ENCODE peak calls at places on chromosomes 16 and 17, in ten cellular contexts. S is bronchial epithelial cell, A is astrocyte of the cerebellum, F is OCI-LY7, L is fibroblast of pulmonary artery, U is sigmoid colon, Q is cardiac muscle cell, Y is heart left ventricle, K is mucosa of descending colon, I is astrocyte. T is an unnamed sample.

GRCh38 chr16:1271380-1271749 is 15.5 kb downstream of the TPSD1 start:
- DNase-seq in S (no peak), A (no peak), F (no peak), L (no peak), U (no peak), Q (no peak), Y (peak), K (no peak), I (no peak), T (no peak)

GRCh38 chr17:41547921-41548843 is 20.1 kb upstream of the KRT19 start:
- DNase-seq in S (peak), A (peak), F (no peak), L (peak), U (peak), Q (peak), Y (peak), K (peak), I (peak), T (peak)

GRCh38 chr16:2333231-2333630 is 7.3 kb downstream of the ABCA3 start:
- DNase-seq in S (no peak), A (no peak), F (no peak), L (no peak), U (no peak), Q (no peak), Y (no peak), K (no peak), I (no peak), T (no peak)

GRCh38 chr16:56800355-56800754 is 64.7 kb upstream of the SLC12A3 start:
- DNase-seq in S (no peak), A (no peak), F (no peak), L (peak), U (no peak), Q (peak), Y (no peak), K (no peak), I (no peak), T (peak)

GRCh38 chr17:73591278-73592078 is 52.8 kb downstream of the SDK2 start:
- DNase-seq in S (no peak), A (no peak), F (peak), L (no peak), U (no peak), Q (no peak), Y (no peak), K (no peak), I (no peak), T (no peak)

GRCh38 chr17:50559674-50560184 is 786 bp upstream of the CACNA1G start:
- DNase-seq in S (peak), A (no peak), F (no peak), L (peak), U (peak), Q (peak), Y (no peak), K (peak), I (peak), T (peak)

GRCh38 chr16:8648867-8649266 is 25.6 kb upstream of the ABAT start:
- DNase-seq in S (no peak), A (no peak), F (no peak), L (no peak), U (no peak), Q (no peak), Y (no peak), K (no peak), I (no peak), T (no peak)

GRCh38 chr16:69727916-69728270 is 1.5 kb upstream of the NQO1 start:
- DNase-seq in S (no peak), A (no peak), F (no peak), L (no peak), U (no peak), Q (no peak), Y (no peak), K (peak), I (no peak), T (no peak)

GRCh38 chr16:30761427-30761927 is 385 bp downstream of the CFAP119 start:
- DNase-seq in S (peak), A (no peak), F (peak), L (no peak), U (no peak), Q (peak), Y (no peak), K (no peak), I (peak), T (peak)

GRCh38 chr17:82734987-82735866 is at the start of gene FN3K:
- DNase-seq in S (no peak), A (no peak), F (no peak), L (peak), U (peak), Q (peak), Y (peak), K (peak), I (peak), T (peak)

GRCh38 chr17:60398227-60398959 is 6.5 kb upstream of the USP32 start:
- DNase-seq in S (no peak), A (no peak), F (peak), L (no peak), U (no peak), Q (no peak), Y (no peak), K (no peak), I (no peak), T (no peak)

DNA sequence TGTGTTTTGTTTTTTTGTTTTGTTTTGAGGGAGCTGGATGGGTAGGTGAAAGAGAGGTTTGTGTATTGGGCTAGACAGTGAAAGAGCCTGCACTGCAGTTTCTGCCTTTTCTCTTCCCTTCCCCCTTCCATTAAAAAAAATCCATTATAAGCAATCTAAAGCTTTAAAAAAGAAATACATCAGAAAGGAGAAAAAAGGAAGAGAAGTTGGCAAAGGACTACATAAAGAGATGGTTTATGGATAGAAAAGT is 10.7 kb upstream of the EEF2K start:
- DNase-seq in S (no peak), A (no peak), F (no peak), L (no peak), U (no peak), Q (no peak), Y (no peak), K (no peak), I (no peak), T (no peak)
- H3K4me3 ChIP-seq in S (no peak), A (no peak), F (peak), L (no peak), U (peak), Q (no peak), Y (no peak), K (peak), I (no peak), T (no peak)

GRCh38 chr17:31738488-31738887 is 120.6 kb downstream of the COPRS start:
- DNase-seq in S (no peak), A (no peak), F (no peak), L (no peak), U (no peak), Q (no peak), Y (peak), K (no peak), I (no peak), T (no peak)

GRCh38 chr17:31739300-31739699 is 119.7 kb downstream of the COPRS start:
- DNase-seq in S (peak), A (no peak), F (no peak), L (peak), U (no peak), Q (peak), Y (no peak), K (no peak), I (peak), T (peak)

GRCh38 chr17:31736855-31737625 is 122.0 kb downstream of the COPRS start:
- DNase-seq in S (no peak), A (no peak), F (no peak), L (no peak), U (peak), Q (no peak), Y (peak), K (no peak), I (no peak), T (no peak)

GRCh38 chr17:31740611-31741082 is 118.4 kb downstream of the COPRS start:
- DNase-seq in S (no peak), A (no peak), F (no peak), L (peak), U (no peak), Q (peak), Y (no peak), K (no peak), I (peak), T (peak)

GRCh38 chr17:31738067-31738466 is 121.0 kb downstream of the COPRS start:
- DNase-seq in S (no peak), A (no peak), F (no peak), L (no peak), U (no peak), Q (no peak), Y (no peak), K (no peak), I (no peak), T (no peak)
- TF ChIP-seq CTCF in S (no peak), A (no peak), F (no peak), L (no peak), U (no peak), Q (no peak), Y (no peak), K (no peak), I (no peak), T (no peak)

DNA sequence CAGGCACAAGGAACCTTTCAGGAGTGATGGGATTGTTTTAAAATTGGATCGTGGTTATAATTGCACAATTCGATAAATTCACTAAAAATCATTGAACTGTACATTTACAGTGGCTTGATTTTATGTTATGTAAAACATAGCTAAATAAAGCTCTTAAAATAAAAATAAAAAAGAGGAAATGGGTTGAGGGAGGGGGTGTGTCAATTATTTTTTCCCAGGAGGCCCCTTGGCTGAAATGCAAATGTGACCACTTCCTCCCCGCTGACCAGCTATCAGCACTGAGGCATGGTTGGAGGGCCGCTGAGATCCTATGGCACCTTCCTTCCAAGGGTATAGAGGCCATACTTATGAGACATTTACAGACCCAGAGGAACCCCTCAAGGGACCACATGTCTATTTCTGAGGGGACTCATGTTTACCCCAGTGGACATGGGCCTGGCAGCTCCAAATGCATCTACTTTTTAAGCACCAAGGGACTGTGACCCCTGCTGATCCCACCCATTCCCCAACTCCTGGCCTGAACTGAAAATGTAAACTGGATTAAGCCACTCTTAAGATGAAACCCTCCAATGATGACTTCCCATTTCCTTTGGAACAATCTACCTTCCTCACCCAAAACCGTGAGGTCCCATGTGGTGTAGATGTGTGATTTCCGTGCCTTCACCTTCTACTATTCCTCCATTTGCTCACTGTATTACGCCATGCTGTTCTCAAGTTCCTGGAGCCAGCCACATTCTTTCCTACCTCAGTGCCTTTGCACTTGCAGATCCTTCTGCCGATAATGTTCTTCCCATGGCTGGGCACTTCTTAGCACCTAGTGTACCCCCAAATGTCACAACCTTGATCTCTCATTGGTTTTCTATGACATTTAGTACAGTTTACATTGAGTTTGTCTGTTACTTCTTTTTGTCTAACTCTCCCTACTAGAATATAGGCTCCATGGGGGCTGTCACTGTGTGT is 2.8 kb upstream of the IL21R start:
- DNase-seq in S (no peak), A (no peak), F (peak), L (no peak), U (no peak), Q (no peak), Y (no peak), K (no peak), I (no peak), T (no peak)
- H3K4me3 ChIP-seq in S (no peak), A (no peak), F (peak), L (no peak), U (no peak), Q (no peak), Y (no peak), K (no peak), I (no peak), T (no peak)

DNA sequence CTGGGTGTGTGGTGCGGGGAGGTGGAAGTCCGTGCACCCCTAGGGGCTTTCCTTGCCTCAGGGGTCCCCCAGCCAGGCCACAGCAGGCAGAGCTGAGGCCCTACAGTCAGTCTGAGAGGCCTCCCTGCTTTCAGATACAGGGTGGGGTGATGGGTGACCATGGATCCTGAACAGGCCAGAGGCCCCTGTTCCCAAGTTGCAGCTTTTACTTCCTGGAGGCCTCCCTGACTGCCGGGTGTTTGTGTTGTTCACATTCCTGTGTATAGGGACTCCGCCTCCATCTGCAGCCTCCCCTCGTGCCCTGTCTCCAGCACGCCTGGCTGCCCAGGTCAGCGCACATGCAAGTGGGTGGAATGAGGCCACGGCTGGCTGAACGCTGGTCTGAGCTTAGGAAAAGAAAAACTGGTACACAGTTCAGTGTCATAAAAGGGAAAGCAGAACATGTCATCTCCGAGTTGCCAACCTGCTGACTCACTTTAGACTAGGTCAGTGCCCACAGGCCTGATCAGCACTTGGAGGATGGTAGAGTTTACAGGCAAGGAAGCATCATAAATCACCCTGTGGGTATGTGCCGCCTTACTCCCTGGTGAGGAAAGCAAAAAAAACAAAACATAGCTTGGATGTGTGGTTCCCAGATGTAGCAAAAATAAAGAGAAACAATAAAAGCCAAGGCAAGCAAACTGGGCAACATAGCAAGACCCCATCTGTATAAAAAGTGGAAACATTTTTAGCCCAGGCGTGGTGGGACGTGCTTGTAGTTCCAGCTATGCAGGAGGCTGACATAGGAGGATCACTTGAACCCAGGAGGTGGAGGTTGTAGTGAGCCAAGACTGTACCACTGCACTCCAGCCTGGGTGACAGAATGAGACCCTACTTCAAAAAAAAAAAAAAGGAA is 6.2 kb upstream of the SLC7A6 start:
- DNase-seq in S (peak), A (no peak), F (no peak), L (peak), U (peak), Q (no peak), Y (no peak), K (peak), I (peak), T (peak)
- TF ChIP-seq CTCF in S (no peak), A (no peak), F (no peak), L (no peak), U (no peak), Q (no peak), Y (no peak), K (no peak), I (no peak), T (no peak)

GRCh38 chr17:43946766-43947165 is 4.5 kb upstream of the PPY start:
- DNase-seq in S (no peak), A (no peak), F (peak), L (no peak), U (no peak), Q (no peak), Y (no peak), K (no peak), I (no peak), T (no peak)
- H3K4me3 ChIP-seq in S (no peak), A (no peak), F (no peak), L (no peak), U (no peak), Q (no peak), Y (no peak), K (no peak), I (no peak), T (no peak)

GRCh38 chr16:82002831-82003230 is 8.4 kb downstream of the SDR42E1 start:
- DNase-seq in S (peak), A (no peak), F (no peak), L (no peak), U (no peak), Q (no peak), Y (no peak), K (no peak), I (no peak), T (no peak)

GRCh38 chr16:81997738-81998137 is 13.5 kb downstream of the SDR42E1 start:
- DNase-seq in S (peak), A (peak), F (no peak), L (peak), U (no peak), Q (peak), Y (no peak), K (no peak), I (peak), T (peak)

GRCh38 chr16:81995651-81996050 is 15.6 kb downstream of the SDR42E1 start:
- DNase-seq in S (peak), A (no peak), F (no peak), L (peak), U (no peak), Q (no peak), Y (no peak), K (no peak), I (no peak), T (no peak)

GRCh38 chr16:81994485-81994884 is 16.8 kb downstream of the SDR42E1 start:
- DNase-seq in S (no peak), A (no peak), F (peak), L (no peak), U (no peak), Q (no peak), Y (no peak), K (no peak), I (no peak), T (no peak)

GRCh38 chr16:81996664-81997529 is 14.4 kb downstream of the SDR42E1 start:
- DNase-seq in S (peak), A (peak), F (peak), L (peak), U (no peak), Q (peak), Y (no peak), K (no peak), I (peak), T (peak)
- TF ChIP-seq CTCF in S (peak), A (peak), F (peak), L (peak), U (peak), Q (peak), Y (peak), K (no peak), I (peak), T (peak)

GRCh38 chr16:4945560-4946502 is 8.9 kb upstream of the PPL start:
- DNase-seq in S (peak), A (no peak), F (no peak), L (no peak), U (peak), Q (no peak), Y (no peak), K (peak), I (no peak), T (no peak)
- H3K4me3 ChIP-seq in S (no peak), A (no peak), F (no peak), L (no peak), U (no peak), Q (no peak), Y (no peak), K (no peak), I (no peak), T (no peak)

GRCh38 chr17:57767561-57767960 is 22.5 kb upstream of the CCDC182 start:
- DNase-seq in S (no peak), A (no peak), F (no peak), L (no peak), U (no peak), Q (no peak), Y (no peak), K (no peak), I (no peak), T (no peak)

GRCh38 chr17:57774872-57775271 is 29.8 kb upstream of the CCDC182 start:
- DNase-seq in S (no peak), A (no peak), F (no peak), L (no peak), U (no peak), Q (no peak), Y (no peak), K (no peak), I (no peak), T (no peak)

GRCh38 chr17:57773557-57773956 is 28.5 kb upstream of the CCDC182 start:
- DNase-seq in S (peak), A (no peak), F (no peak), L (no peak), U (no peak), Q (no peak), Y (no peak), K (no peak), I (no peak), T (no peak)

GRCh38 chr17:57776366-57776765 is 31.3 kb upstream of the CCDC182 start:
- DNase-seq in S (no peak), A (no peak), F (no peak), L (no peak), U (no peak), Q (no peak), Y (no peak), K (no peak), I (no peak), T (no peak)

DNA sequence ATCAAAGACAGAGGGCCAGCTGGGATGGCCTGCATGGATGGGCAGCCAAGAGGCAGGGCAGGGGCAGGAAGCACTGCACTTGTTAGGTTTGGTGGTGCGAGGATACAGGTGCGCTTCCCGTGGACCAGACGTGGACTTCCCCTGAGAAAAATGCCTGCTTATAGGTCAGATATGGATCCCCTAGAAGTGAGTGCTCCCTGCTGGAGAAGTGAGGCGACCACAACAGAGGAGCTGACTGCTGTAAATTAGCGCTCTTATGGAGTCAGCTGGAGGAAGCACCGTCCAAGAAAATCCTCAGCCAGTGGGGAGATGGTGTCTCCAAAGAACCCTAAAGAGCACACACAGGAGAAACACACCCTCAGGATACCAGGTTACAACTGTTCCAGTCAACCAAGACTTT is 27.7 kb upstream of the CCDC182 start:
- DNase-seq in S (no peak), A (no peak), F (no peak), L (no peak), U (no peak), Q (no peak), Y (no peak), K (no peak), I (no peak), T (no peak)
- TF ChIP-seq CTCF in S (no peak), A (no peak), F (no peak), L (no peak), U (no peak), Q (no peak), Y (no peak), K (no peak), I (no peak), T (no peak)